ENCODE peak calls at places on chromosomes 6 and 20, in six cellular contexts. B is spleen, F is AML-193, X is NCI-H345, A is NCI-H460, U is ACHN. V is an unnamed sample.

GRCh38 chr20:10225439-10226080 is 6.9 kb downstream of the SNAP25 start:
- DNase-seq in B (no peak), F (no peak), X (no peak), A (no peak), U (peak; percentile 33), V (peak; percentile 10)

GRCh38 chr20:11917663-11918062 is at the start of gene BTBD3:
- DNase-seq in B (no peak), F (no peak), X (peak; percentile 93), A (no peak), U (peak; percentile 54), V (no peak)

GRCh38 chr6:34142599-34142998 is 3.3 kb downstream of the GRM4 start:
- DNase-seq in B (no peak), F (no peak), X (no peak), A (no peak), U (no peak), V (peak; percentile 62)

GRCh38 chr6:33208089-33208967 is at the start of gene RING1:
- DNase-seq in B (peak; percentile 97), F (peak; percentile 75), X (peak; percentile 75), A (peak; percentile 30), U (peak; percentile 67), V (peak; percentile 85)

GRCh38 chr6:12313992-12314589 is 23.9 kb downstream of the EDN1 start:
- DNase-seq in B (peak; percentile 43), F (no peak), X (no peak), A (no peak), U (no peak), V (no peak)

GRCh38 chr6:44727651-44728630 is 340.4 kb downstream of the CDC5L start:
- DNase-seq in B (no peak), F (no peak), X (no peak), A (no peak), U (no peak), V (no peak)

GRCh38 chr6:81169166-81169565 is 583.3 kb downstream of the TENT5A start:
- DNase-seq in B (no peak), F (no peak), X (no peak), A (peak; percentile 18), U (no peak), V (no peak)

GRCh38 chr6:148140772-148141557 is 201.7 kb upstream of the SASH1 start:
- DNase-seq in B (no peak), F (no peak), X (no peak), A (peak; percentile 57), U (no peak), V (no peak)

GRCh38 chr20:4102381-4102780 is 87.0 kb upstream of the RNF24 start:
- DNase-seq in B (no peak), F (no peak), X (no peak), A (no peak), U (no peak), V (no peak)

V was measured in nephron progenitor cell.